ENCODE peak calls at places on chromosomes 16 and 17, in eight cellular contexts. One of them, this sample, is unnamed.

GRCh38 chr16:54453863-54454262 is 167.3 kb upstream of the IRX3 start:
- DNase-seq in tibial nerve: no peak
- DNase-seq in PC-3: no peak
- DNase-seq in heart left ventricle: peak; percentile 42
- DNase-seq in ovary: no peak
- DNase-seq in aorta: no peak
- DNase-seq in stomach: no peak
- DNase-seq in DND-41: no peak
- DNase-seq in this sample: no peak

GRCh38 chr17:33520404-33521032 is 227.4 kb upstream of the ASIC2 start:
- DNase-seq in tibial nerve: peak; percentile 23
- DNase-seq in aorta: no peak
- DNase-seq in stomach: peak; percentile 41
- DNase-seq in heart left ventricle: peak; percentile 39
- DNase-seq in DND-41: peak; percentile 63
- DNase-seq in PC-3: peak; percentile 42
- DNase-seq in ovary: no peak
- DNase-seq in this sample: peak; percentile 27

GRCh38 chr17:63534078-63534570 is 11.0 kb downstream of the KCNH6 start:
- DNase-seq in ovary: no peak
- DNase-seq in stomach: no peak
- DNase-seq in tibial nerve: no peak
- DNase-seq in PC-3: no peak
- DNase-seq in DND-41: no peak
- DNase-seq in heart left ventricle: no peak
- DNase-seq in aorta: no peak
- DNase-seq in this sample: no peak

GRCh38 chr16:68433316-68433715 is 15.0 kb downstream of the SMPD3 start:
- DNase-seq in ovary: no peak
- DNase-seq in tibial nerve: no peak
- DNase-seq in DND-41: no peak
- DNase-seq in PC-3: no peak
- DNase-seq in heart left ventricle: no peak
- DNase-seq in stomach: no peak
- DNase-seq in aorta: no peak
- DNase-seq in this sample: no peak

GRCh38 chr16:49623501-49624266 is 232.2 kb downstream of the ZNF423 start:
- DNase-seq in stomach: no peak
- DNase-seq in ovary: no peak
- DNase-seq in heart left ventricle: no peak
- DNase-seq in tibial nerve: no peak
- DNase-seq in DND-41: no peak
- DNase-seq in PC-3: no peak
- DNase-seq in aorta: no peak
- DNase-seq in this sample: no peak

GRCh38 chr16:3999479-3999868 is 116.8 kb downstream of the ADCY9 start:
- DNase-seq in ovary: peak; percentile 89
- DNase-seq in aorta: peak; percentile 81
- DNase-seq in PC-3: no peak
- DNase-seq in heart left ventricle: peak; percentile 63
- DNase-seq in tibial nerve: no peak
- DNase-seq in stomach: no peak
- DNase-seq in DND-41: no peak
- DNase-seq in this sample: no peak

GRCh38 chr16:87382023-87382785 is 1.4 kb downstream of the FBXO31 start:
- DNase-seq in tibial nerve: no peak
- DNase-seq in ovary: no peak
- DNase-seq in heart left ventricle: no peak
- DNase-seq in DND-41: no peak
- DNase-seq in aorta: no peak
- DNase-seq in PC-3: no peak
- DNase-seq in stomach: no peak
- DNase-seq in this sample: peak; percentile 57

GRCh38 chr17:28416703-28417311 is 10.8 kb upstream of the SLC46A1 start:
- DNase-seq in aorta: peak; percentile 73
- DNase-seq in stomach: peak; percentile 70
- DNase-seq in heart left ventricle: peak; percentile 48
- DNase-seq in tibial nerve: peak; percentile 39
- DNase-seq in ovary: no peak
- DNase-seq in PC-3: peak; percentile 62
- DNase-seq in DND-41: peak; percentile 53
- DNase-seq in this sample: peak; percentile 83

GRCh38 chr16:4828567-4829320 is 18.3 kb downstream of the GLYR1 start:
- DNase-seq in heart left ventricle: peak; percentile 79
- DNase-seq in stomach: no peak
- DNase-seq in ovary: no peak
- DNase-seq in aorta: no peak
- DNase-seq in DND-41: no peak
- DNase-seq in PC-3: no peak
- DNase-seq in tibial nerve: no peak
- DNase-seq in this sample: no peak

GRCh38 chr16:27739606-27740357 is 189.8 kb downstream of the KATNIP start:
- DNase-seq in stomach: no peak
- DNase-seq in heart left ventricle: no peak
- DNase-seq in aorta: no peak
- DNase-seq in PC-3: no peak
- DNase-seq in ovary: no peak
- DNase-seq in tibial nerve: no peak
- DNase-seq in DND-41: no peak
- DNase-seq in this sample: no peak

GRCh38 chr16:79261461-79261860 is 339.1 kb downstream of the MAF start:
- DNase-seq in ovary: no peak
- DNase-seq in stomach: peak; percentile 53
- DNase-seq in tibial nerve: no peak
- DNase-seq in DND-41: peak; percentile 56
- DNase-seq in heart left ventricle: peak; percentile 57
- DNase-seq in aorta: peak; percentile 68
- DNase-seq in PC-3: no peak
- DNase-seq in this sample: peak; percentile 67

GRCh38 chr16:89043636-89044393 is 49.8 kb upstream of the ACSF3 start:
- DNase-seq in aorta: peak; percentile 24
- DNase-seq in PC-3: no peak
- DNase-seq in heart left ventricle: peak; percentile 9
- DNase-seq in tibial nerve: no peak
- DNase-seq in DND-41: no peak
- DNase-seq in ovary: no peak
- DNase-seq in stomach: no peak
- DNase-seq in this sample: no peak

GRCh38 chr16:14958970-14959369 is 15.9 kb upstream of the PDXDC1 start:
- DNase-seq in heart left ventricle: no peak
- DNase-seq in tibial nerve: no peak
- DNase-seq in aorta: no peak
- DNase-seq in ovary: no peak
- DNase-seq in stomach: no peak
- DNase-seq in DND-41: no peak
- DNase-seq in PC-3: peak; percentile 8
- DNase-seq in this sample: no peak

GRCh38 chr17:47879028-47879585 is 16.9 kb upstream of the SP2 start:
- DNase-seq in tibial nerve: no peak
- DNase-seq in PC-3: no peak
- DNase-seq in aorta: no peak
- DNase-seq in stomach: no peak
- DNase-seq in heart left ventricle: no peak
- DNase-seq in ovary: no peak
- DNase-seq in DND-41: no peak
- DNase-seq in this sample: no peak

GRCh38 chr17:63525190-63525946 is 2.2 kb downstream of the KCNH6 start:
- DNase-seq in stomach: no peak
- DNase-seq in heart left ventricle: no peak
- DNase-seq in aorta: no peak
- DNase-seq in ovary: no peak
- DNase-seq in tibial nerve: no peak
- DNase-seq in PC-3: no peak
- DNase-seq in DND-41: no peak
- DNase-seq in this sample: no peak

GRCh38 chr16:80725566-80726162 is 78.7 kb downstream of the CDYL2 start:
- DNase-seq in aorta: no peak
- DNase-seq in heart left ventricle: no peak
- DNase-seq in tibial nerve: no peak
- DNase-seq in ovary: no peak
- DNase-seq in PC-3: no peak
- DNase-seq in stomach: no peak
- DNase-seq in DND-41: no peak
- DNase-seq in this sample: no peak

GRCh38 chr17:9677411-9677810 is 32.1 kb downstream of the USP43 start:
- DNase-seq in ovary: no peak
- DNase-seq in tibial nerve: no peak
- DNase-seq in PC-3: peak; percentile 45
- DNase-seq in aorta: no peak
- DNase-seq in stomach: no peak
- DNase-seq in DND-41: no peak
- DNase-seq in heart left ventricle: no peak
- DNase-seq in this sample: no peak

GRCh38 chr17:17398188-17398927 is 78.4 kb upstream of the MED9 start:
- DNase-seq in tibial nerve: peak; percentile 60
- DNase-seq in ovary: no peak
- DNase-seq in DND-41: no peak
- DNase-seq in aorta: peak; percentile 58
- DNase-seq in PC-3: no peak
- DNase-seq in stomach: no peak
- DNase-seq in heart left ventricle: no peak
- DNase-seq in this sample: no peak

GRCh38 chr17:4003501-4004421 is 39.5 kb upstream of the ATP2A3 start:
- DNase-seq in DND-41: no peak
- DNase-seq in PC-3: no peak
- DNase-seq in stomach: peak; percentile 81
- DNase-seq in aorta: peak; percentile 48
- DNase-seq in tibial nerve: no peak
- DNase-seq in heart left ventricle: no peak
- DNase-seq in ovary: no peak
- DNase-seq in this sample: peak; percentile 93

DNA sequence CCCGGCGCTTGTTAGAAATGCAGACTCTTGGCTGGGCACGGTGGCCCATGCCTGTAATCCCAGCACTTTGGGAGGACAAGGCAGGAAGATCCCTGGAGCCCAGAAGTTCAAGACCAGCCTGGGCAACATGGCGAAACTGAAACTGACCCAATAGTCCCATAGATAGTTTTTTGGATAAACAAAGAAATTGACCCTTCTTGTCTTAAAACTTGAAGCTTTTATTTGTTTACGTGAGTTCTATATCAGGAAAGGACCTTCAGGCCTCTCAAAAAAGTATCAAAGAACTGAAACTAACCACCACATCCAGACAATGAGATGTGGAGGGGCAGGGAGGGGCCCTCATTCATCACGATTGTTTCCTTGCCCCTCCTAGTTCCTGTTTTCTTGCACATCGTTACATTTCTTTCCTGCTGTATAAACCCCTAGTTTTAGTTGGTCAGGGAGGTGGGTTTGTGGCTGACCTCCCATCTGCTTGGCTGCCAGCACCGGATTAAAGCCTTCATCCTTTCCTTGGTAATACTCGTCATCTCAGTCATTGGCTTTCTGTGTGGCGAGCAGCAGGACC is 29.9 kb upstream of the PRM1 start:
- DNase-seq in aorta: no peak
- DNase-seq in DND-41: peak; percentile 50
- DNase-seq in stomach: no peak
- DNase-seq in PC-3: no peak
- DNase-seq in ovary: no peak
- DNase-seq in heart left ventricle: no peak
- DNase-seq in tibial nerve: no peak
- DNase-seq in this sample: no peak
- H3K4me1 ChIP-seq in aorta: no peaks in the 10 kb centered on the region
- H3K4me1 ChIP-seq in DND-41: peaks cover 46% of the 10 kb centered on the region
- H3K4me1 ChIP-seq in stomach: peaks cover 28% of the 10 kb centered on the region
- H3K4me1 ChIP-seq in PC-3: peaks cover 8% of the 10 kb centered on the region
- H3K4me1 ChIP-seq in ovary: peaks cover 20% of the 10 kb centered on the region
- H3K4me1 ChIP-seq in heart left ventricle: no peaks in the 10 kb centered on the region
- H3K4me1 ChIP-seq in tibial nerve: peaks cover 17% of the 10 kb centered on the region
- H3K4me1 ChIP-seq in this sample: no peaks in the 10 kb centered on the region

GRCh38 chr17:78131172-78132085 is 858 bp downstream of the TMC8 start:
- DNase-seq in DND-41: peak; percentile 53
- DNase-seq in tibial nerve: no peak
- DNase-seq in ovary: no peak
- DNase-seq in PC-3: no peak
- DNase-seq in heart left ventricle: peak; percentile 31
- DNase-seq in stomach: no peak
- DNase-seq in aorta: no peak
- DNase-seq in this sample: no peak
- H3K27ac ChIP-seq in DND-41: peak overlapping the region; percentile 97
- H3K27ac ChIP-seq in tibial nerve: peak overlapping the region; percentile 78
- H3K27ac ChIP-seq in ovary: no peak overlapping the region
- H3K27ac ChIP-seq in PC-3: no peak overlapping the region
- H3K27ac ChIP-seq in heart left ventricle: no peak overlapping the region
- H3K27ac ChIP-seq in stomach: peak overlapping the region; percentile 83
- H3K27ac ChIP-seq in aorta: no peak overlapping the region
- H3K27ac ChIP-seq in this sample: peak overlapping the region; percentile 53

DNA sequence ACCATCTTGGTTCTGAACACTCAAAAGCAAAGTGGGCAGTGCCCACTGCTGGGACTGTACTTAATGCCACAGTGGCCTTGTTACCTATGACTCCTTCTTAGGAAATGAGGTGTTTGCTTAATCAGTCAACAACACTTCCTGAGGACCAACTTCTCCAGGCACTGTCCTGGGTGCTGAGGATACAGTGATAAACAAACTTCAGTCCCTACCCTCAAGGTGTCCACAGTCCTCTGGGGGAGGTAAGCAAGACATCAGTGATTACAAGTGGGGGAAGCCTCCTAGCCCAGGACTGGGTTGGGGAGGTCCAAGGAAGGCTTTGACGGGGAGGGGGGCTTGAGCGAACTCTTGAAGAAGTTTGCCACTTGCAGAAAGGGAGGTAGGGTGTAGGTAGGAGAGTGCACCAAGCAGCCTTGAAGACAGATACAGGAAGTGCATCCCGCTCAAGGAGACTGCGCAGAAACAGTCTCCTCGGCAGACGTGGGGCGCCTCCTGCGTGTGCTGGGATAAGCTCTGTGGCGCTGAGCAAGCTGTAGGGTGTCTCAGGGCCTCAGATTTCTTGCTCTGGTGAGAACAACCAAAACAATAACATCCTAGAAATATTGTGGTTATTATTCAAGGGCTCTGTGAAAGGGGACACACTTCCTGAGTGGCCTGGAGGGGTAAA is 2.6 kb upstream of the ABCC3 start:
- DNase-seq in DND-41: no peak
- DNase-seq in ovary: no peak
- DNase-seq in aorta: no peak
- DNase-seq in PC-3: peak; percentile 73
- DNase-seq in stomach: no peak
- DNase-seq in heart left ventricle: peak; percentile 20
- DNase-seq in tibial nerve: no peak
- DNase-seq in this sample: no peak
- H3K27me3 ChIP-seq in DND-41: peaks cover 31% of the 10 kb centered on the region
- H3K27me3 ChIP-seq in ovary: no peaks in the 10 kb centered on the region
- H3K27me3 ChIP-seq in aorta: no peaks in the 10 kb centered on the region
- H3K27me3 ChIP-seq in PC-3: no peaks in the 10 kb centered on the region
- H3K27me3 ChIP-seq in stomach: no peaks in the 10 kb centered on the region
- H3K27me3 ChIP-seq in heart left ventricle: peaks cover 6% of the 10 kb centered on the region
- H3K27me3 ChIP-seq in tibial nerve: peaks cover 88% of the 10 kb centered on the region
- H3K27me3 ChIP-seq in this sample: no peaks in the 10 kb centered on the region

DNA sequence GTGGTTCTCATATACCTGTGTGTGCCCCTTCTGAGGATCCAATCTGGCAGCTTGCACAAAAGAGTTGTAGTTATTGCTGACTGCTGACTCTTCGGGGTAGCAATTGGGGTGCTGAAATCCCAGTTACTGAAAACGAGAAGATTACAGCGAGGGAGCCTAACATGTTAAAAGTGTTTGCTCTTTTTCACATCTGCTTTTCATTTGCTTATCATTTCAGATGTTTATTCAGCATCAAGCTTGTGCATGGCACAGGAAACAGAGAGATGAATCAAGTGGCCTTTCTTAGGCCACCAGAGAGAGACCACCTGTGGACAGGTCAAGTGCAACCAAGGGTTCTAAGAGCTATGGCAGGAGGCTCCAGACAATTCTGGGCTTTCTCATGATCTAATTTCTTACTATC is 16.9 kb downstream of the DHRS7B start:
- DNase-seq in PC-3: no peak
- DNase-seq in DND-41: no peak
- DNase-seq in tibial nerve: no peak
- DNase-seq in ovary: no peak
- DNase-seq in aorta: no peak
- DNase-seq in stomach: no peak
- DNase-seq in heart left ventricle: no peak
- DNase-seq in this sample: no peak
- H3K4me1 ChIP-seq in PC-3: no peaks in the 10 kb centered on the region
- H3K4me1 ChIP-seq in DND-41: no peaks in the 10 kb centered on the region
- H3K4me1 ChIP-seq in tibial nerve: no peaks in the 10 kb centered on the region
- H3K4me1 ChIP-seq in ovary: no peaks in the 10 kb centered on the region
- H3K4me1 ChIP-seq in aorta: peaks cover 2% of the 10 kb centered on the region
- H3K4me1 ChIP-seq in stomach: no peaks in the 10 kb centered on the region
- H3K4me1 ChIP-seq in heart left ventricle: no peaks in the 10 kb centered on the region
- H3K4me1 ChIP-seq in this sample: no peaks in the 10 kb centered on the region

This sample was measured in small intestine.